ENCODE peak calls at places on chromosomes 3 and 15, in seven cellular contexts. I, B, U, T, Y, S and C are unnamed samples.

GRCh38 chr15:31498756-31499155 is 172.1 kb downstream of the KLF13 start:
- DNase-seq in T (no peak), S (no peak), Y (no peak), B (no peak), I (no peak), U (no peak), C (no peak)

GRCh38 chr3:14620512-14620911 is 31.1 kb upstream of the CCDC174 start:
- DNase-seq in U (no peak), S (no peak), I (no peak), T (peak), B (no peak), Y (no peak), C (no peak)

GRCh38 chr15:64816452-64816851 is 9.0 kb downstream of the PIF1 start:
- DNase-seq in I (no peak), T (no peak), Y (no peak), S (no peak), U (no peak), B (no peak), C (no peak)

GRCh38 chr15:96362001-96362758 is 31.7 kb downstream of the NR2F2 start:
- DNase-seq in S (no peak), Y (no peak), T (peak), U (no peak), I (no peak), B (no peak), C (no peak)

GRCh38 chr3:100634493-100635272 is 25.3 kb downstream of the ADGRG7 start:
- DNase-seq in Y (peak), I (peak), U (no peak), B (peak), S (no peak), T (peak), C (no peak)

GRCh38 chr15:63818191-63818590 is 15.6 kb downstream of the HERC1 start:
- DNase-seq in S (no peak), U (no peak), T (no peak), I (no peak), Y (peak), B (no peak), C (peak)

GRCh38 chr15:45100884-45101622 is 12.9 kb downstream of the DUOX2 start:
- DNase-seq in B (no peak), U (no peak), I (no peak), T (peak), Y (no peak), S (no peak), C (no peak)

GRCh38 chr3:57956119-57956832 is 51.9 kb upstream of the FLNB start:
- DNase-seq in S (no peak), T (no peak), U (no peak), I (no peak), Y (peak), B (no peak), C (no peak)

GRCh38 chr3:52530918-52531635 is 2.6 kb downstream of the NT5DC2 start:
- DNase-seq in T (no peak), Y (no peak), B (no peak), S (no peak), U (no peak), I (no peak), C (no peak)

GRCh38 chr3:20015525-20015924 is 3.5 kb upstream of the PP2D1 start:
- DNase-seq in B (no peak), S (no peak), I (no peak), U (no peak), Y (no peak), T (no peak), C (peak)

GRCh38 chr3:108410531-108410984 is 99.8 kb downstream of the MYH15 start:
- DNase-seq in U (no peak), I (no peak), Y (no peak), B (no peak), T (no peak), S (no peak), C (no peak)

GRCh38 chr3:28788571-28788970 is 439.9 kb upstream of the AZI2 start:
- DNase-seq in Y (no peak), U (no peak), S (no peak), I (no peak), T (no peak), B (no peak), C (no peak)